ENCODE peak calls at places on chromosomes 2 and 18, in six cellular contexts. W is ELR, H is OCI-M1, D is heart right ventricle, X is GM12891, U is NB4. J is an unnamed sample.

GRCh38 chr2:65299246-65299645 is 71.6 kb downstream of the ACTR2 start:
- DNase-seq in H (peak), U (peak), X (no peak), W (peak), D (no peak), J (no peak)

GRCh38 chr2:183185534-183185933 is 61.3 kb downstream of the NUP35 start:
- DNase-seq in U (no peak), X (no peak), W (no peak), H (no peak), D (no peak), J (no peak)

GRCh38 chr2:12167525-12168317 is 421.3 kb downstream of the LPIN1 start:
- DNase-seq in W (no peak), H (peak), U (peak), D (peak), X (no peak), J (no peak)

GRCh38 chr2:114274957-114275356 is 167.5 kb upstream of the DPP10 start:
- DNase-seq in U (no peak), W (no peak), H (no peak), D (no peak), X (no peak), J (no peak)

GRCh38 chr2:205914736-205915510 is 171.1 kb downstream of the INO80D start:
- DNase-seq in D (no peak), W (no peak), U (no peak), H (no peak), X (no peak), J (no peak)

GRCh38 chr2:62724886-62725711 is 19.6 kb downstream of the EHBP1 start:
- DNase-seq in W (peak), H (no peak), U (peak), D (no peak), X (no peak), J (no peak)

GRCh38 chr2:85888020-85888744 is 608 bp downstream of the ST3GAL5 start:
- DNase-seq in D (peak), W (peak), X (peak), U (peak), H (no peak), J (no peak)

GRCh38 chr2:171878481-171878993 is 15.5 kb downstream of the SLC25A12 start:
- DNase-seq in X (no peak), H (peak), U (no peak), W (peak), D (no peak), J (no peak)

GRCh38 chr2:9656270-9656766 is 25.5 kb upstream of the YWHAQ start:
- DNase-seq in D (no peak), H (peak), X (peak), W (peak), U (peak), J (peak)

GRCh38 chr18:8313043-8313442 is 296.2 kb upstream of the RAB12 start:
- DNase-seq in U (no peak), H (no peak), W (no peak), D (no peak), X (no peak), J (no peak)

GRCh38 chr2:47089083-47089464 is 66.0 kb downstream of the STPG4 start:
- DNase-seq in W (peak), H (peak), D (no peak), X (no peak), U (no peak), J (no peak)

GRCh38 chr18:36665952-36666351 is 162.8 kb downstream of the TPGS2 start:
- DNase-seq in W (no peak), U (no peak), D (no peak), H (no peak), X (no peak), J (no peak)

GRCh38 chr18:79496978-79497637 is 101.4 kb downstream of the NFATC1 start:
- DNase-seq in X (no peak), H (no peak), U (no peak), D (no peak), W (no peak), J (no peak)

GRCh38 chr2:211745295-211746097 is 793.1 kb downstream of the ERBB4 start:
- DNase-seq in D (no peak), W (peak), X (peak), H (peak), U (peak), J (peak)

GRCh38 chr18:74682998-74683311 is 85.3 kb downstream of the ZNF407 start:
- DNase-seq in H (no peak), X (no peak), D (no peak), W (no peak), U (no peak), J (no peak)

GRCh38 chr2:84807063-84807485 is 73.8 kb downstream of the TRABD2A start:
- DNase-seq in H (peak), D (no peak), X (no peak), W (peak), U (no peak), J (no peak)

GRCh38 chr2:238286551-238286950 is 1.9 kb downstream of the PER2 start:
- DNase-seq in H (no peak), X (no peak), U (peak), W (peak), D (peak), J (no peak)

GRCh38 chr2:134140251-134140661 is 113.6 kb upstream of the MGAT5 start:
- DNase-seq in X (no peak), H (no peak), W (no peak), U (no peak), D (no peak), J (no peak)

GRCh38 chr2:37636209-37637077 is 35.0 kb downstream of the CDC42EP3 start:
- DNase-seq in H (no peak), W (no peak), D (no peak), X (no peak), U (peak), J (no peak)

GRCh38 chr2:73112026-73112912 is 479 bp downstream of the RAB11FIP5 start:
- DNase-seq in U (peak), W (peak), H (no peak), D (no peak), X (no peak), J (no peak)

GRCh38 chr2:113406114-113406513 is 31.4 kb upstream of the ZNG1B start:
- DNase-seq in H (no peak), W (no peak), D (no peak), X (no peak), U (peak), J (no peak)

GRCh38 chr2:32064021-32064678 is 794 bp downstream of the SPAST start:
- DNase-seq in X (no peak), U (peak), W (peak), H (peak), D (no peak), J (peak)

GRCh38 chr2:10300328-10300920 is 2.3 kb upstream of the HPCAL1 start:
- DNase-seq in X (no peak), D (no peak), U (no peak), W (no peak), H (no peak), J (no peak)